ENCODE peak calls at places on chromosomes 5 and 9, in four cellular contexts. U, L, M and N are unnamed samples.

GRCh38 chr5:153153086-153153485 is 337.4 kb upstream of the GRIA1 start:
- DNase-seq in U (no peak), L (no peak), M (no peak), N (no peak)

GRCh38 chr9:121328476-121328875 is 41.6 kb downstream of the STOM start:
- DNase-seq in L (no peak), M (no peak), U (no peak), N (no peak)

GRCh38 chr5:142839711-142840441 is 69.7 kb downstream of the ARHGAP26 start:
- DNase-seq in L (no peak), M (no peak), U (no peak), N (no peak)

GRCh38 chr5:176818391-176819098 is 8.2 kb downstream of the UNC5A start:
- DNase-seq in L (peak), M (no peak), U (no peak), N (no peak)

GRCh38 chr5:64767959-64768357 is 533 bp downstream of the SREK1IP1 start:
- DNase-seq in M (peak), L (no peak), U (no peak), N (no peak)

GRCh38 chr5:154118832-154119442 is 71.6 kb upstream of the GALNT10 start:
- DNase-seq in U (no peak), M (no peak), L (no peak), N (no peak)

GRCh38 chr5:139648205-139649081 is at the start of gene CXXC5:
- DNase-seq in U (no peak), M (no peak), L (peak), N (no peak)

GRCh38 chr5:97658116-97658900 is 475.3 kb upstream of the RIOK2 start:
- DNase-seq in M (no peak), U (no peak), L (no peak), N (no peak)

GRCh38 chr5:127968998-127969397 is 114.6 kb upstream of the SLC12A2 start:
- DNase-seq in M (no peak), U (no peak), L (no peak), N (no peak)

GRCh38 chr9:3508531-3509374 is 17.0 kb downstream of the RFX3 start:
- DNase-seq in L (no peak), M (no peak), U (no peak), N (no peak)

GRCh38 chr5:43281840-43282658 is 31.2 kb downstream of the HMGCS1 start:
- DNase-seq in M (no peak), L (no peak), U (no peak), N (no peak)

GRCh38 chr5:122237906-122238305 is 74.1 kb upstream of the SNCAIP start:
- DNase-seq in M (no peak), U (no peak), L (no peak), N (no peak)

GRCh38 chr9:13128266-13128825 is 151.1 kb downstream of the MPDZ start:
- DNase-seq in L (no peak), U (no peak), M (no peak), N (no peak)

GRCh38 chr5:116256717-116257116 is 171.9 kb downstream of the COMMD10 start:
- DNase-seq in L (no peak), M (no peak), U (no peak), N (no peak)

GRCh38 chr9:15115702-15116639 is 191.0 kb downstream of the TTC39B start:
- DNase-seq in L (no peak), M (no peak), U (no peak), N (no peak)

GRCh38 chr5:148653840-148654781 is at the start of gene HTR4:
- DNase-seq in U (no peak), L (no peak), M (no peak), N (no peak)
- H3K4me3 ChIP-seq in U (peak), L (no peak), M (no peak), N (no peak)

GRCh38 chr5:95730011-95730700 is 980 bp upstream of the RHOBTB3 start:
- DNase-seq in U (no peak), M (no peak), L (no peak), N (no peak)
- H3K4me3 ChIP-seq in U (peak), M (peak), L (no peak), N (peak)

GRCh38 chr5:141373673-141374317 is at the start of gene PCDHGA6:
- DNase-seq in L (no peak), U (no peak), M (no peak), N (no peak)
- H3K4me3 ChIP-seq in L (peak), U (peak), M (no peak), N (no peak)

GRCh38 chr9:109474170-109474569 is 23.9 kb downstream of the PTPN3 start:
- DNase-seq in M (no peak), U (no peak), L (no peak), N (no peak)

GRCh38 chr9:109471994-109472393 is 26.1 kb downstream of the PTPN3 start:
- DNase-seq in M (no peak), L (no peak), U (no peak), N (no peak)

GRCh38 chr9:109471475-109471874 is 26.6 kb downstream of the PTPN3 start:
- DNase-seq in M (no peak), U (no peak), L (no peak), N (no peak)

GRCh38 chr9:109474944-109475343 is 23.2 kb downstream of the PTPN3 start:
- DNase-seq in M (no peak), L (no peak), U (no peak), N (no peak)

GRCh38 chr9:109473329-109473728 is 24.8 kb downstream of the PTPN3 start:
- DNase-seq in U (no peak), M (no peak), L (no peak), N (no peak)
- H3K4me3 ChIP-seq in U (no peak), M (no peak), L (no peak), N (no peak)

DNA sequence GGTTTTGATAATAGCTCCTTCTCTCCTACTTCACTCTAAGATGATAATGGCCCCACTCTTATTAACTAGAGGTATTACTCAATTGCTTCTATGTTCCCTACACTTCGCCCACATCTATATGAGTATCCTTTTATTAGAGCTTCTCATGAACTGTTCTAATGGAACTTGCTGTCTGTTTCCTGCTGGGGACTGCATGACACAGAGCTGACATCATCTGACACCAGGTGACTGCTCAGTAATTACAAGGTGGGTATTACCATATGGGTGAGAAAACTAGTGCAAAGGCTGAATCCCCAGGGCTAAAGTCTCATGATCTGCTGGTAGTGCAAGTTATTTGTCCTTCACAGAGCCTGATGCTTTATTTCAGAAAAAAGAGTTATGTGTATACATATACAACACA is 146.2 kb upstream of the PLCXD3 start:
- DNase-seq in U (no peak), L (no peak), M (no peak), N (no peak)
- H3K4me3 ChIP-seq in U (no peak), L (no peak), M (no peak), N (no peak)

GRCh38 chr5:59275170-59275536 is 618.4 kb downstream of the PDE4D start:
- DNase-seq in M (no peak), L (no peak), U (no peak), N (no peak)
- H3K4me3 ChIP-seq in M (no peak), L (no peak), U (peak), N (no peak)

GRCh38 chr5:174724484-174725260 is at the start of gene MSX2:
- DNase-seq in U (no peak), L (no peak), M (no peak), N (no peak)
- H3K4me3 ChIP-seq in U (peak), L (peak), M (no peak), N (no peak)

GRCh38 chr5:100683881-100684280 is 148.7 kb downstream of the FAM174A start:
- DNase-seq in L (no peak), M (no peak), U (no peak), N (no peak)
- H3K4me3 ChIP-seq in L (no peak), M (no peak), U (no peak), N (no peak)